ENCODE peak calls at places on chromosomes 3 and 15, in five cellular contexts. F is left lung; E is activated CD4-positive, alpha-beta T cell treated with anti-CD3 and anti-CD28 coated beads for 36 hours; T is gastrocnemius medialis; M is mucosa of descending colon. J is an unnamed sample.

GRCh38 chr15:75065467-75065850 is 42.1 kb downstream of the PPCDC start:
- ATAC-seq in F (peak; percentile 7), E (no peak), T (no peak), M (no peak), J (no peak)

GRCh38 chr3:67245545-67245944 is 247.4 kb downstream of the KBTBD8 start:
- ATAC-seq in F (no peak), E (no peak), T (no peak), M (no peak), J (no peak)

GRCh38 chr3:153144779-153145178 is 17.2 kb upstream of the RAP2B start:
- ATAC-seq in F (peak; percentile 30), E (no peak), T (no peak), M (no peak), J (no peak)

GRCh38 chr3:168424059-168424765 is 328.5 kb upstream of the GOLIM4 start:
- ATAC-seq in F (no peak), E (no peak), T (no peak), M (no peak), J (no peak)

GRCh38 chr15:99981223-99981647 is 248.0 kb upstream of the LYSMD4 start:
- ATAC-seq in F (peak; percentile 24), E (no peak), T (no peak), M (no peak), J (no peak)

GRCh38 chr3:11195721-11196332 is 41.5 kb downstream of the HRH1 start:
- ATAC-seq in F (peak; percentile 36), E (peak; percentile 87), T (no peak), M (peak; percentile 40), J (peak; percentile 4)

GRCh38 chr3:40847571-40847992 is 322.8 kb downstream of the ZNF621 start:
- ATAC-seq in F (peak; percentile 52), E (no peak), T (no peak), M (peak; percentile 59), J (no peak)

GRCh38 chr15:43121863-43122262 is 11.5 kb upstream of the TMEM62 start:
- ATAC-seq in F (no peak), E (no peak), T (no peak), M (no peak), J (no peak)

GRCh38 chr3:185822221-185822956 is 2.5 kb downstream of the IGF2BP2 start:
- ATAC-seq in F (no peak), E (no peak), T (no peak), M (no peak), J (no peak)

GRCh38 chr3:157354722-157355121 is 81.9 kb upstream of the PTX3 start:
- ATAC-seq in F (peak; percentile 16), E (no peak), T (no peak), M (no peak), J (no peak)